ENCODE peak calls at places on chromosomes 5 and 9, in nine cellular contexts. B is adrenal gland, Y is Peyer's patch, H is PC-3, Z is K562, A is neural progenitor cell, R is prostate gland, T is heart left ventricle, L is lower lobe of right lung. I is an unnamed sample. For H3K36me3, the result is how much of the 10 kb centered on the place peaks cover.

GRCh38 chr5:124697482-124697881 is 49.0 kb downstream of the ZNF608 start:
- DNase-seq in B (no peak), Y (no peak), H (no peak), Z (no peak), A (no peak), R (no peak), T (no peak), L (no peak), I (no peak)

GRCh38 chr9:136762915-136763648 is 1.2 kb downstream of the LCN15 start:
- DNase-seq in B (no peak), Y (peak), H (peak), Z (peak), A (peak), R (no peak), T (peak), L (peak), I (peak)

GRCh38 chr9:35448511-35448910 is 41.4 kb upstream of the RUSC2 start:
- DNase-seq in B (no peak), Y (no peak), H (no peak), Z (no peak), A (no peak), R (no peak), T (no peak), L (no peak), I (no peak)

GRCh38 chr5:105350406-105351140 is 1788.0 kb upstream of the NUDT12 start:
- DNase-seq in B (no peak), Y (no peak), H (no peak), Z (peak), A (no peak), R (no peak), T (no peak), L (no peak), I (no peak)

GRCh38 chr5:173333900-173334685 is 5.9 kb upstream of the STC2 start:
- DNase-seq in B (no peak), Y (no peak), H (peak), Z (no peak), A (no peak), R (no peak), T (no peak), L (no peak), I (no peak)

GRCh38 chr9:120894404-120895226 is 17.6 kb upstream of the PHF19 start:
- DNase-seq in B (no peak), Y (no peak), H (no peak), Z (peak), A (peak), R (no peak), T (no peak), L (no peak), I (no peak)

GRCh38 chr5:1512541-1513291 is 11.0 kb downstream of the LPCAT1 start:
- DNase-seq in B (peak), Y (peak), H (no peak), Z (no peak), A (peak), R (no peak), T (peak), L (peak), I (peak)

GRCh38 chr9:114434878-114435311 is 47.1 kb upstream of the AKNA start:
- DNase-seq in B (no peak), Y (peak), H (peak), Z (peak), A (peak), R (peak), T (no peak), L (no peak), I (peak)

GRCh38 chr5:175606409-175606808 is 51.5 kb upstream of the HRH2 start:
- DNase-seq in B (no peak), Y (no peak), H (no peak), Z (no peak), A (no peak), R (no peak), T (no peak), L (no peak), I (no peak)

GRCh38 chr5:136686192-136686872 is 321.0 kb upstream of the TRPC7 start:
- DNase-seq in B (no peak), Y (no peak), H (peak), Z (no peak), A (peak), R (no peak), T (no peak), L (no peak), I (peak)

GRCh38 chr5:133788121-133788520 is 175.8 kb upstream of the FSTL4 start:
- DNase-seq in B (no peak), Y (no peak), H (no peak), Z (no peak), A (no peak), R (no peak), T (no peak), L (no peak), I (no peak)

GRCh38 chr9:126159661-126160060 is 167.0 kb upstream of the MVB12B start:
- DNase-seq in B (no peak), Y (no peak), H (no peak), Z (no peak), A (no peak), R (no peak), T (no peak), L (no peak), I (no peak)

GRCh38 chr9:116156621-116157314 is 3.2 kb downstream of the PAPPA start:
- DNase-seq in B (peak), Y (no peak), H (peak), Z (peak), A (peak), R (no peak), T (peak), L (no peak), I (peak)

GRCh38 chr5:2201832-2202231 is 319.1 kb upstream of the IRX4 start:
- DNase-seq in B (no peak), Y (no peak), H (no peak), Z (no peak), A (no peak), R (no peak), T (no peak), L (no peak), I (no peak)

GRCh38 chr5:34495178-34495577 is 160.9 kb upstream of the RAI14 start:
- DNase-seq in B (no peak), Y (no peak), H (no peak), Z (no peak), A (no peak), R (no peak), T (no peak), L (no peak), I (no peak)

GRCh38 chr5:34498582-34498981 is 157.5 kb upstream of the RAI14 start:
- DNase-seq in B (no peak), Y (no peak), H (no peak), Z (no peak), A (no peak), R (no peak), T (no peak), L (no peak), I (no peak)

GRCh38 chr5:34494111-34494755 is 161.9 kb upstream of the RAI14 start:
- DNase-seq in B (no peak), Y (no peak), H (no peak), Z (no peak), A (no peak), R (no peak), T (no peak), L (no peak), I (no peak)

GRCh38 chr5:34497031-34497808 is 158.9 kb upstream of the RAI14 start:
- DNase-seq in B (no peak), Y (no peak), H (no peak), Z (no peak), A (no peak), R (no peak), T (peak), L (no peak), I (no peak)

DNA sequence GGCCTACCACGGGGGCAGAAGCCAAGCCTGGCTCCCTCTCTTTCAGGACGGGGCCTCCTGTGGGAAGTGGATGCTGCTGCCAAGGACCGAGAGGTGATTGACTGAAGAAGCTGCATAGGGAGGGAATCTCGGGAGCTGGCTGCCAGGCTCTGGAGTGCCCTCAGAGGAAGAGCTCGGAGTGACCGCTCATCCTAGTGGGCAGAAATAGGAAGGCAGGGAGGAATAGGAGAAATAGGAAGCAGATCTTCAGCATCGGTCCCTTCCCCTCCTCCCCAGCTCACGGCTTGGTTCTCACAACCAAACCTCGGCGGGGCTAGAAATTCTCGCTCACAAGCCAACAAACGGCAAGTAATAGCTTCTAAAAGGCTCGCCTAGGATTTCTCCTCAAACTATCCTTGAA is 159.9 kb upstream of the RAI14 start:
- DNase-seq in B (no peak), Y (no peak), H (no peak), Z (no peak), A (no peak), R (no peak), T (no peak), L (no peak), I (no peak)
- TF ChIP-seq CTCF in B (no peak), Y (no peak), H (no peak), Z (no peak), A (no peak), R (no peak), T (no peak), L (no peak), I (no peak)

GRCh38 chr5:180334751-180335613 is 18.2 kb downstream of the GFPT2 start:
- DNase-seq in B (no peak), Y (no peak), H (no peak), Z (no peak), A (no peak), R (no peak), T (no peak), L (peak), I (no peak)
- H3K36me3 ChIP-seq in B (under half), Y (under half), H (under half), Z (under half), A (under half), R (under half), T (under half), L (under half), I (under half)

DNA sequence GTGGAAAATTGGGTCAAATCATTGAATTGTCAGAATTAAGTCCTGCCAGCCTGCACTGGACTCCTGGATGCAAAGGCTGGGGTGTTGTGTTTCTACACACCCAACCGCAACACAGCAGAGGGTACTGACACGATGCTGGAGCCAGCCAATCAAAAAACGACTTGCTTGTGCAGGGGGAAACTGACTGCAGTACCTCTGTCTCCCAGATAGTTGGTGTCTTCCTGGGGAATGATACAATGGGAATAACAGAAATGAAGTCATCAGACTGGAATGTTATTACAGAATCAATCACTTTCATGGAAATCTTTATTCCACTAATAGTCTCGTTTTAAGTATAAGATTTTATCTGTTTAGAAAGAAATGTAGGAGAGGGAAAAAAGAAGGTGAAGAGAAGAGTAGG is 330.3 kb downstream of the MLLT3 start:
- DNase-seq in B (no peak), Y (no peak), H (no peak), Z (no peak), A (no peak), R (no peak), T (no peak), L (no peak), I (no peak)
- TF ChIP-seq CTCF in B (peak), Y (no peak), H (no peak), Z (no peak), A (no peak), R (no peak), T (no peak), L (no peak), I (peak)

GRCh38 chr9:76338418-76338817 is 55.8 kb downstream of the RFK start:
- DNase-seq in B (no peak), Y (no peak), H (no peak), Z (no peak), A (no peak), R (no peak), T (no peak), L (no peak), I (no peak)

GRCh38 chr9:76333319-76333880 is 60.8 kb downstream of the RFK start:
- DNase-seq in B (no peak), Y (no peak), H (no peak), Z (no peak), A (no peak), R (no peak), T (no peak), L (no peak), I (no peak)

GRCh38 chr9:76341616-76342015 is 52.6 kb downstream of the RFK start:
- DNase-seq in B (no peak), Y (no peak), H (no peak), Z (no peak), A (no peak), R (no peak), T (no peak), L (no peak), I (peak)

GRCh38 chr9:76333964-76334363 is 60.3 kb downstream of the RFK start:
- DNase-seq in B (no peak), Y (no peak), H (no peak), Z (no peak), A (no peak), R (no peak), T (no peak), L (no peak), I (no peak)

GRCh38 chr9:76336027-76336426 is 58.2 kb downstream of the RFK start:
- DNase-seq in B (no peak), Y (no peak), H (no peak), Z (no peak), A (no peak), R (no peak), T (no peak), L (no peak), I (no peak)
- H3K36me3 ChIP-seq in B (under half), Y (under half), H (under half), Z (under half), A (under half), R (under half), T (under half), L (under half), I (under half)

DNA sequence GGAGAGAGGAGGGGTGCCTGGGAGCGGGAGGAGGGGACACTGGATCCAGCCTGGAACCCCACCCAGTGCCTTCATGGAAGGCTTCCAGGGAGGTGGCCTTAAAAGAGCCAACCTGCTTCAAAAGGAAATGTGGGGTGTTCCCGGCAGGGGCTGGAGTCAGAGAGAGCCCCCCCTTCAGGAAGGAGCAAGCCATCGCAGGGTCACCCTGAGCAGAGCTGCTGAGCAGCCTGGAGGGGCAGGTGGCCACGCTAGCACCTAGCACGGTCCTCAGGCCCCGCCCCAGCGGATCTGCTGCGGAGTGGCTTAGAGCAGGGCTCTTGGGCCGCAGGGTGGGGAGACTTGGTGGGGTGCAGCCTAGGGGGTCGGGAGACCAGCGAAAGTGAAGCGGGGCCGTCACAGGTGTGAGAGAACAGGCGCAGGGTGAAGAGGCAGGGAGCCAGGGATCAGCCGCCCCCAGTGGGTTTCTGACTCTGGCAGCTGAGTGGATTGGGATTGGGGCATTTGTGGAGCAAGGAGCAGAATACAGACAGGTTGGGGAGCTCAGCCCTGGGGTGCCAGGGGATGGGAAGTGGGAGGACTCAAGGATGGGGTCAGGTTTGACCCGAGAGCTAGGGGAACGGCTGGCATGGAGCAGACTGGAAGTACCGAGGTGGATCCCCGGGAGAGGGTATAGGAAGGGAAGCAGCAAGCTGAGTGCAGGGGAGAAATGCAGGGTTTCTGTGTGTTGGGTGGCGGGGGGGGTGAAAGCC is 1.5 kb downstream of the LCN2 start:
- DNase-seq in B (no peak), Y (peak), H (no peak), Z (peak), A (peak), R (no peak), T (no peak), L (peak), I (peak)
- TF ChIP-seq CTCF in B (peak), Y (peak), H (peak), Z (peak), A (peak), R (no peak), T (peak), L (no peak), I (peak)

DNA sequence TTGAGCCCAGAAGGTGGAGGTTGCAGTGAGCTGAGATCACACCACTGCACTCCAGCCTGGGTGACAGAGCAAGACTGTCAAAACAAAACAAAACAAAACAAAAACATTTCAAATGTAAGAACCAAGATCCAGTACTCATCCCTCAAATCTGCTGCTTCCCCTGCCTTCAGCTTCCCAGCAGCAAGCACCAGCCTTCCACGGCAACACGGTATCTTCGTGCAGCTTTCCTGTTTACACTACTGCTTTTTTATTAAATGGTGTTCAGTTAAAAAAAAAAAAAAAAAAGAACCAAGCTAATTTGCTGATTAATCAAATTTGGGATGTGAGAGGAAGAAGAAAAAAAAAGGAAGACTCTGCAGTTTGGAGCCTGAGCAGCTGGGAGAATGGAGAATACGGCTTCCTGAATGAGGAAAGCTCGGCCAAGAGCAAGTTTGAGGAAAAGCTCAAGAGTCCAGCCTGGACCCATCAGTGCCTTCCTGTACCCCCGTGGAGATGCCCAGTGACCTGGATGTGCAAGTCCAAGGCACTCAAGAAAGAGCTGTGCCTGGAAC is 28.0 kb upstream of the SLC2A8 start:
- DNase-seq in B (peak), Y (no peak), H (no peak), Z (no peak), A (no peak), R (no peak), T (no peak), L (no peak), I (no peak)
- H3K36me3 ChIP-seq in B (under half), Y (under half), H (under half), Z (under half), A (under half), R (under half), T (under half), L (under half), I (under half)

GRCh38 chr5:431001-431710 is 11.8 kb upstream of the EXOC3 start:
- DNase-seq in B (peak), Y (peak), H (peak), Z (peak), A (peak), R (no peak), T (no peak), L (no peak), I (peak)
- TF ChIP-seq CTCF in B (peak), Y (peak), H (peak), Z (peak), A (peak), R (peak), T (peak), L (peak), I (peak)

GRCh38 chr9:34097865-34098264 is 28.6 kb downstream of the DCAF12 start:
- DNase-seq in B (no peak), Y (no peak), H (no peak), Z (no peak), A (no peak), R (no peak), T (no peak), L (no peak), I (no peak)

GRCh38 chr9:34093578-34093977 is 32.9 kb downstream of the DCAF12 start:
- DNase-seq in B (no peak), Y (no peak), H (no peak), Z (no peak), A (no peak), R (no peak), T (no peak), L (no peak), I (no peak)

GRCh38 chr9:34098307-34098706 is 28.2 kb downstream of the DCAF12 start:
- DNase-seq in B (no peak), Y (no peak), H (no peak), Z (no peak), A (no peak), R (no peak), T (no peak), L (no peak), I (no peak)

GRCh38 chr9:34096751-34097150 is 29.7 kb downstream of the DCAF12 start:
- DNase-seq in B (no peak), Y (no peak), H (no peak), Z (no peak), A (no peak), R (no peak), T (no peak), L (no peak), I (no peak)
- H3K36me3 ChIP-seq in B (half or more), Y (half or more), H (under half), Z (half or more), A (under half), R (under half), T (half or more), L (half or more), I (half or more)

DNA sequence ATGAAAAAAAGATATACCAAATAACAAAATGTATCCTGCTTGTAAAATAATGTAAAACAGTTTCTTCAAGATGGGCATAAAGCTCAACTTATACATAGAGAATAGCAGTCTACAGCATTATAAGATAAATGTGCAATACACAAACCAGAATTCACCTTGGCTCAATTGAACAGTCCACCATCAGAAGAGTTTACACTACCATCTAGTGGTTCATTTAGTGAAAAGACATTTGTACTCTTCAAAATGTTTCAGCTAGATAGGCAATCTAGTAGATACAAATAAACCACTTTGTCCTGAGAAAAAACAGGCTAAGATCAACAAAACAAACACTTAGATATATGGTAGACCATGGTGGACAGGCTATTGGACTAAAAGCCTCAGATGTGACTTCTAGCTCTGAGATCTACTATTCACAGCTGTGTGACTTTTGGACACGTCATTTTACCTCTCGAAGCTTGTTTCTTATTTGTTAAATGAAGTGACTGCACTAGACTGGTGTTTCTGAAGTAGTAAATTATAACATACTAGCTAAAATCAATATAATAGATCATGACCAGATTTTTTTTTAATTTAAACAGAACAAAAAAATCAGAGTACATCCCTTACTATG is 22.1 kb upstream of the TPD52L3 start:
- DNase-seq in B (no peak), Y (no peak), H (peak), Z (peak), A (peak), R (no peak), T (no peak), L (no peak), I (no peak)
- TF ChIP-seq CTCF in B (peak), Y (peak), H (peak), Z (no peak), A (peak), R (peak), T (peak), L (peak), I (no peak)

I was measured in WERI-Rb-1.